ENCODE peak calls at places on chromosomes 13 and 19, in ten cellular contexts. One of them, this sample, is unnamed.

GRCh38 chr19:41575998-41576397 is at the start of gene CEACAM21:
- DNase-seq in heart right ventricle: peak
- DNase-seq in thoracic aorta: no peak
- DNase-seq in body of pancreas: no peak
- DNase-seq in heart left ventricle: peak
- DNase-seq in psoas muscle: peak
- DNase-seq in CD4-positive, alpha-beta T cell: peak
- DNase-seq in CD8-positive, alpha-beta memory T cell: no peak
- DNase-seq in spleen: peak
- DNase-seq in brain microvascular endothelial cell: no peak
- DNase-seq in this sample: no peak

GRCh38 chr19:50694815-50695145 is 24.8 kb downstream of the SHANK1 start:
- DNase-seq in heart right ventricle: no peak
- DNase-seq in thoracic aorta: no peak
- DNase-seq in body of pancreas: no peak
- DNase-seq in heart left ventricle: no peak
- DNase-seq in psoas muscle: peak
- DNase-seq in CD4-positive, alpha-beta T cell: no peak
- DNase-seq in CD8-positive, alpha-beta memory T cell: no peak
- DNase-seq in spleen: no peak
- DNase-seq in brain microvascular endothelial cell: no peak
- DNase-seq in this sample: no peak

GRCh38 chr13:114128624-114129522 is 3.5 kb downstream of the RASA3 start:
- DNase-seq in heart right ventricle: peak
- DNase-seq in thoracic aorta: peak
- DNase-seq in body of pancreas: no peak
- DNase-seq in heart left ventricle: peak
- DNase-seq in psoas muscle: peak
- DNase-seq in CD4-positive, alpha-beta T cell: peak
- DNase-seq in CD8-positive, alpha-beta memory T cell: peak
- DNase-seq in spleen: peak
- DNase-seq in brain microvascular endothelial cell: peak
- DNase-seq in this sample: no peak

GRCh38 chr13:83940742-83941141 is 58.5 kb upstream of the SLITRK1 start:
- DNase-seq in heart right ventricle: no peak
- DNase-seq in thoracic aorta: no peak
- DNase-seq in body of pancreas: no peak
- DNase-seq in heart left ventricle: no peak
- DNase-seq in psoas muscle: no peak
- DNase-seq in CD4-positive, alpha-beta T cell: no peak
- DNase-seq in CD8-positive, alpha-beta memory T cell: no peak
- DNase-seq in spleen: no peak
- DNase-seq in brain microvascular endothelial cell: no peak
- DNase-seq in this sample: no peak

GRCh38 chr19:50817941-50818858 is 5.4 kb downstream of the KLK1 start:
- DNase-seq in heart right ventricle: peak
- DNase-seq in thoracic aorta: no peak
- DNase-seq in body of pancreas: peak
- DNase-seq in heart left ventricle: peak
- DNase-seq in psoas muscle: peak
- DNase-seq in CD4-positive, alpha-beta T cell: peak
- DNase-seq in CD8-positive, alpha-beta memory T cell: no peak
- DNase-seq in spleen: peak
- DNase-seq in brain microvascular endothelial cell: peak
- DNase-seq in this sample: no peak

GRCh38 chr13:48853381-48854102 is 122.2 kb upstream of the FNDC3A start:
- DNase-seq in heart right ventricle: no peak
- DNase-seq in thoracic aorta: peak
- DNase-seq in body of pancreas: no peak
- DNase-seq in heart left ventricle: no peak
- DNase-seq in psoas muscle: no peak
- DNase-seq in CD4-positive, alpha-beta T cell: no peak
- DNase-seq in CD8-positive, alpha-beta memory T cell: no peak
- DNase-seq in spleen: no peak
- DNase-seq in brain microvascular endothelial cell: peak
- DNase-seq in this sample: no peak

GRCh38 chr19:5967994-5968430 is 9.9 kb downstream of the RANBP3 start:
- DNase-seq in heart right ventricle: peak
- DNase-seq in thoracic aorta: no peak
- DNase-seq in body of pancreas: peak
- DNase-seq in heart left ventricle: peak
- DNase-seq in psoas muscle: no peak
- DNase-seq in CD4-positive, alpha-beta T cell: peak
- DNase-seq in CD8-positive, alpha-beta memory T cell: peak
- DNase-seq in spleen: peak
- DNase-seq in brain microvascular endothelial cell: peak
- DNase-seq in this sample: peak

GRCh38 chr19:29841559-29842367 is 30.0 kb downstream of the CCNE1 start:
- DNase-seq in heart right ventricle: peak
- DNase-seq in thoracic aorta: no peak
- DNase-seq in body of pancreas: no peak
- DNase-seq in heart left ventricle: no peak
- DNase-seq in psoas muscle: peak
- DNase-seq in CD4-positive, alpha-beta T cell: no peak
- DNase-seq in CD8-positive, alpha-beta memory T cell: no peak
- DNase-seq in spleen: no peak
- DNase-seq in brain microvascular endothelial cell: peak
- DNase-seq in this sample: no peak

GRCh38 chr13:78323848-78324247 is 279.5 kb downstream of the POU4F1 start:
- DNase-seq in heart right ventricle: no peak
- DNase-seq in thoracic aorta: no peak
- DNase-seq in body of pancreas: no peak
- DNase-seq in heart left ventricle: no peak
- DNase-seq in psoas muscle: no peak
- DNase-seq in CD4-positive, alpha-beta T cell: no peak
- DNase-seq in CD8-positive, alpha-beta memory T cell: no peak
- DNase-seq in spleen: no peak
- DNase-seq in brain microvascular endothelial cell: no peak
- DNase-seq in this sample: no peak

GRCh38 chr19:13861392-13861713 is 15.6 kb upstream of the NANOS3 start:
- DNase-seq in heart right ventricle: no peak
- DNase-seq in thoracic aorta: no peak
- DNase-seq in body of pancreas: no peak
- DNase-seq in heart left ventricle: no peak
- DNase-seq in psoas muscle: peak
- DNase-seq in CD4-positive, alpha-beta T cell: no peak
- DNase-seq in CD8-positive, alpha-beta memory T cell: no peak
- DNase-seq in spleen: no peak
- DNase-seq in brain microvascular endothelial cell: no peak
- DNase-seq in this sample: no peak

GRCh38 chr19:13861714-13862531 is 15.0 kb upstream of the NANOS3 start:
- DNase-seq in heart right ventricle: peak
- DNase-seq in thoracic aorta: peak
- DNase-seq in body of pancreas: peak
- DNase-seq in heart left ventricle: peak
- DNase-seq in psoas muscle: peak
- DNase-seq in CD4-positive, alpha-beta T cell: peak
- DNase-seq in CD8-positive, alpha-beta memory T cell: peak
- DNase-seq in spleen: peak
- DNase-seq in brain microvascular endothelial cell: peak
- DNase-seq in this sample: peak

GRCh38 chr19:13860679-13861391 is 16.1 kb upstream of the NANOS3 start:
- DNase-seq in heart right ventricle: no peak
- DNase-seq in thoracic aorta: no peak
- DNase-seq in body of pancreas: no peak
- DNase-seq in heart left ventricle: no peak
- DNase-seq in psoas muscle: peak
- DNase-seq in CD4-positive, alpha-beta T cell: no peak
- DNase-seq in CD8-positive, alpha-beta memory T cell: no peak
- DNase-seq in spleen: peak
- DNase-seq in brain microvascular endothelial cell: no peak
- DNase-seq in this sample: no peak

GRCh38 chr19:13859361-13859880 is 17.5 kb upstream of the NANOS3 start:
- DNase-seq in heart right ventricle: no peak
- DNase-seq in thoracic aorta: no peak
- DNase-seq in body of pancreas: no peak
- DNase-seq in heart left ventricle: no peak
- DNase-seq in psoas muscle: no peak
- DNase-seq in CD4-positive, alpha-beta T cell: no peak
- DNase-seq in CD8-positive, alpha-beta memory T cell: no peak
- DNase-seq in spleen: no peak
- DNase-seq in brain microvascular endothelial cell: peak
- DNase-seq in this sample: no peak

GRCh38 chr19:13856530-13856929 is 20.4 kb upstream of the NANOS3 start:
- DNase-seq in heart right ventricle: no peak
- DNase-seq in thoracic aorta: no peak
- DNase-seq in body of pancreas: no peak
- DNase-seq in heart left ventricle: no peak
- DNase-seq in psoas muscle: no peak
- DNase-seq in CD4-positive, alpha-beta T cell: no peak
- DNase-seq in CD8-positive, alpha-beta memory T cell: no peak
- DNase-seq in spleen: no peak
- DNase-seq in brain microvascular endothelial cell: no peak
- DNase-seq in this sample: no peak
- H3K27ac ChIP-seq in heart right ventricle: no peak
- H3K27ac ChIP-seq in thoracic aorta: no peak
- H3K27ac ChIP-seq in body of pancreas: no peak
- H3K27ac ChIP-seq in heart left ventricle: no peak
- H3K27ac ChIP-seq in psoas muscle: no peak
- H3K27ac ChIP-seq in CD4-positive, alpha-beta T cell: no peak
- H3K27ac ChIP-seq in CD8-positive, alpha-beta memory T cell: no peak
- H3K27ac ChIP-seq in spleen: no peak
- H3K27ac ChIP-seq in brain microvascular endothelial cell: no peak
- H3K27ac ChIP-seq in this sample: no peak

DNA sequence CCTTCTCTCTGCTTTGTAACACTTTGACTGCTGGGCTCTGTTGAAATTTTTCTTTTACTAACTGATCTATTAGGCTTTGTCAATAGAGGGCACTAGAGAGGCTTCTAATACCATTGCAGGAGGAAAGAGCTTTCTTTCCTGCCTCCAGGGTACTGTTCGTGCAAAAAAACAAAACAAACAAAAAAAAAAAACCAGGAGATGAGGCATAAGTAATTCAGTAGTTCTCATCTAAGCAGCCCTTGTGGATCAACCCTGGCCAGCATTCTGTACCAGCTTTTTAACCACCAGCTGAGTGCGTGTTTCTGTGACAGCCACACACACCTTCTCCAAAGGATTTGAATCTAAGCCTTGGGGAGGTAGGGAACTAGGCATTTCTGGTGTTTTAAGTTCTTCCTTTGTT is 1707.6 kb upstream of the SLC10A2 start:
- DNase-seq in heart right ventricle: no peak
- DNase-seq in thoracic aorta: no peak
- DNase-seq in body of pancreas: no peak
- DNase-seq in heart left ventricle: no peak
- DNase-seq in psoas muscle: no peak
- DNase-seq in CD4-positive, alpha-beta T cell: no peak
- DNase-seq in CD8-positive, alpha-beta memory T cell: no peak
- DNase-seq in spleen: no peak
- DNase-seq in brain microvascular endothelial cell: peak
- DNase-seq in this sample: no peak
- H3K27ac ChIP-seq in heart right ventricle: no peak
- H3K27ac ChIP-seq in thoracic aorta: no peak
- H3K27ac ChIP-seq in body of pancreas: no peak
- H3K27ac ChIP-seq in heart left ventricle: no peak
- H3K27ac ChIP-seq in psoas muscle: no peak
- H3K27ac ChIP-seq in CD4-positive, alpha-beta T cell: no peak
- H3K27ac ChIP-seq in CD8-positive, alpha-beta memory T cell: no peak
- H3K27ac ChIP-seq in spleen: no peak
- H3K27ac ChIP-seq in brain microvascular endothelial cell: no peak
- H3K27ac ChIP-seq in this sample: no peak

DNA sequence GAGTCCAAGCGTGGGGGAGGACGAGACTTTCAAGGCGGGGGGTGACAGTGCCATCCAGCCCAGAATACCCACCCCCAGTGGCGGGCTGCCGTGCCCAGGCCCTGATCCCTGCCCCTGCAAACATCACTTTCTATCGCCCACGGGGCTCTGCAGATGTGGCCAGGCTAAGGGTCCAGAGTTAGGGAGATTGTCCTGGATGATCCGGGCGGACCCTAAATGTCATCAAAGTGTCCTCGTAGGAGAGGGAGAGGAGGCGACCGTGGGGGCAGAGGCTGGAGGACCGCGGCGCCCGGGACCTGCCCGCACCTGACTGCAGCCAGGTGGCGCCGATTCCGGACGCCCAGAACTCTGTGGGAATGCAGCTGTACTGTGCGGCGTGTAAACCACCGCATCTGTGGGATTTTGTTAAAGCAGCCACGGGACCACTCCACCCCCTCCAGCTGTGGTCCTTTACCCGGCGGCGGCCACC is 32.4 kb downstream of the GJA3 start:
- DNase-seq in heart right ventricle: no peak
- DNase-seq in thoracic aorta: no peak
- DNase-seq in body of pancreas: peak
- DNase-seq in heart left ventricle: no peak
- DNase-seq in psoas muscle: no peak
- DNase-seq in CD4-positive, alpha-beta T cell: no peak
- DNase-seq in CD8-positive, alpha-beta memory T cell: no peak
- DNase-seq in spleen: no peak
- DNase-seq in brain microvascular endothelial cell: no peak
- DNase-seq in this sample: no peak
- H3K27ac ChIP-seq in heart right ventricle: peak
- H3K27ac ChIP-seq in thoracic aorta: peak
- H3K27ac ChIP-seq in body of pancreas: peak
- H3K27ac ChIP-seq in heart left ventricle: peak
- H3K27ac ChIP-seq in psoas muscle: peak
- H3K27ac ChIP-seq in CD4-positive, alpha-beta T cell: no peak
- H3K27ac ChIP-seq in CD8-positive, alpha-beta memory T cell: no peak
- H3K27ac ChIP-seq in spleen: no peak
- H3K27ac ChIP-seq in brain microvascular endothelial cell: no peak
- H3K27ac ChIP-seq in this sample: peak

GRCh38 chr13:43009506-43009905 is 13.9 kb upstream of the DNAJC15 start:
- DNase-seq in heart right ventricle: no peak
- DNase-seq in thoracic aorta: no peak
- DNase-seq in body of pancreas: no peak
- DNase-seq in heart left ventricle: no peak
- DNase-seq in psoas muscle: no peak
- DNase-seq in CD4-positive, alpha-beta T cell: no peak
- DNase-seq in CD8-positive, alpha-beta memory T cell: no peak
- DNase-seq in spleen: no peak
- DNase-seq in brain microvascular endothelial cell: no peak
- DNase-seq in this sample: no peak

GRCh38 chr13:43019811-43020210 is 3.6 kb upstream of the DNAJC15 start:
- DNase-seq in heart right ventricle: no peak
- DNase-seq in thoracic aorta: no peak
- DNase-seq in body of pancreas: no peak
- DNase-seq in heart left ventricle: no peak
- DNase-seq in psoas muscle: no peak
- DNase-seq in CD4-positive, alpha-beta T cell: no peak
- DNase-seq in CD8-positive, alpha-beta memory T cell: no peak
- DNase-seq in spleen: no peak
- DNase-seq in brain microvascular endothelial cell: no peak
- DNase-seq in this sample: no peak

GRCh38 chr13:43008591-43008990 is 14.8 kb upstream of the DNAJC15 start:
- DNase-seq in heart right ventricle: no peak
- DNase-seq in thoracic aorta: no peak
- DNase-seq in body of pancreas: no peak
- DNase-seq in heart left ventricle: no peak
- DNase-seq in psoas muscle: no peak
- DNase-seq in CD4-positive, alpha-beta T cell: no peak
- DNase-seq in CD8-positive, alpha-beta memory T cell: no peak
- DNase-seq in spleen: no peak
- DNase-seq in brain microvascular endothelial cell: no peak
- DNase-seq in this sample: no peak

GRCh38 chr13:43016226-43016625 is 7.2 kb upstream of the DNAJC15 start:
- DNase-seq in heart right ventricle: no peak
- DNase-seq in thoracic aorta: no peak
- DNase-seq in body of pancreas: no peak
- DNase-seq in heart left ventricle: no peak
- DNase-seq in psoas muscle: no peak
- DNase-seq in CD4-positive, alpha-beta T cell: no peak
- DNase-seq in CD8-positive, alpha-beta memory T cell: no peak
- DNase-seq in spleen: no peak
- DNase-seq in brain microvascular endothelial cell: no peak
- DNase-seq in this sample: no peak

GRCh38 chr13:43014162-43014561 is 9.2 kb upstream of the DNAJC15 start:
- DNase-seq in heart right ventricle: no peak
- DNase-seq in thoracic aorta: no peak
- DNase-seq in body of pancreas: no peak
- DNase-seq in heart left ventricle: no peak
- DNase-seq in psoas muscle: no peak
- DNase-seq in CD4-positive, alpha-beta T cell: no peak
- DNase-seq in CD8-positive, alpha-beta memory T cell: no peak
- DNase-seq in spleen: no peak
- DNase-seq in brain microvascular endothelial cell: no peak
- DNase-seq in this sample: no peak
- H3K27ac ChIP-seq in heart right ventricle: no peak
- H3K27ac ChIP-seq in thoracic aorta: no peak
- H3K27ac ChIP-seq in body of pancreas: no peak
- H3K27ac ChIP-seq in heart left ventricle: no peak
- H3K27ac ChIP-seq in psoas muscle: no peak
- H3K27ac ChIP-seq in CD4-positive, alpha-beta T cell: no peak
- H3K27ac ChIP-seq in CD8-positive, alpha-beta memory T cell: no peak
- H3K27ac ChIP-seq in spleen: no peak
- H3K27ac ChIP-seq in brain microvascular endothelial cell: no peak
- H3K27ac ChIP-seq in this sample: no peak